ENCODE peak calls at places on chromosomes 7 and 10, in seven cellular contexts. E is keratinocyte; L is AG04450; T is uterus; K is body of pancreas; S is CD8-positive, alpha-beta T cell; I is heart left ventricle. A is an unnamed sample.

GRCh38 chr7:106618480-106618879 is 42.5 kb downstream of the CCDC71L start:
- DNase-seq in E (no peak), L (no peak), T (no peak), K (no peak), S (no peak), I (no peak), A (no peak)

GRCh38 chr7:68676789-68677535 is 921.3 kb upstream of the AUTS2 start:
- DNase-seq in E (no peak), L (no peak), T (no peak), K (no peak), S (no peak), I (no peak), A (no peak)

GRCh38 chr7:54969190-54969967 is 49.4 kb upstream of the EGFR start:
- DNase-seq in E (no peak), L (no peak), T (no peak), K (no peak), S (no peak), I (no peak), A (no peak)

GRCh38 chr10:59873924-59874323 is 32.4 kb downstream of the CCDC6 start:
- DNase-seq in E (no peak), L (no peak), T (no peak), K (no peak), S (no peak), I (no peak), A (no peak)

GRCh38 chr7:64558323-64558705 is 4.6 kb downstream of the ZNF680 start:
- DNase-seq in E (no peak), L (no peak), T (no peak), K (no peak), S (no peak), I (no peak), A (no peak)

GRCh38 chr10:110783509-110784103 is 88.1 kb upstream of the PDCD4 start:
- DNase-seq in E (no peak), L (no peak), T (no peak), K (no peak), S (peak; percentile 77), I (no peak), A (no peak)

GRCh38 chr10:69409968-69410367 is 6.8 kb downstream of the TACR2 start:
- DNase-seq in E (no peak), L (no peak), T (peak; percentile 60), K (no peak), S (no peak), I (peak; percentile 65), A (peak; percentile 80)

GRCh38 chr10:70122742-70123141 is 9.9 kb downstream of the AIFM2 start:
- DNase-seq in E (no peak), L (no peak), T (no peak), K (no peak), S (no peak), I (no peak), A (no peak)

GRCh38 chr10:98404571-98405396 is 10.2 kb downstream of the PYROXD2 start:
- DNase-seq in E (no peak), L (no peak), T (no peak), K (no peak), S (no peak), I (no peak), A (no peak)

GRCh38 chr10:11012476-11012875 is 5.2 kb upstream of the CELF2 start:
- DNase-seq in E (no peak), L (no peak), T (no peak), K (no peak), S (no peak), I (no peak), A (no peak)

GRCh38 chr7:14858410-14858809 is 44.1 kb downstream of the DGKB start:
- DNase-seq in E (no peak), L (no peak), T (no peak), K (no peak), S (no peak), I (no peak), A (no peak)

GRCh38 chr10:122388287-122388997 is 13.9 kb downstream of the PLEKHA1 start:
- DNase-seq in E (no peak), L (no peak), T (no peak), K (no peak), S (no peak), I (no peak), A (no peak)

GRCh38 chr7:123548406-123548805 is 9.2 kb downstream of the NDUFA5 start:
- DNase-seq in E (no peak), L (no peak), T (no peak), K (no peak), S (no peak), I (no peak), A (no peak)

GRCh38 chr7:36546331-36546730 is 156.7 kb downstream of the ANLN start:
- DNase-seq in E (no peak), L (no peak), T (no peak), K (no peak), S (no peak), I (no peak), A (no peak)

GRCh38 chr7:27131390-27131819 is 848 bp upstream of the HOXA4 start:
- DNase-seq in E (no peak), L (no peak), T (no peak), K (no peak), S (no peak), I (no peak), A (no peak)
- H3K27ac ChIP-seq in E (peak overlapping the region; percentile 90), L (no peak overlapping the region), T (peak overlapping the region; percentile 82), K (no peak overlapping the region), S (peak overlapping the region; percentile 58), I (no peak overlapping the region), A (peak overlapping the region; percentile 82)

GRCh38 chr10:124083740-124084397 is 9.5 kb downstream of the CHST15 start:
- DNase-seq in E (no peak), L (no peak), T (no peak), K (no peak), S (no peak), I (no peak), A (no peak)

GRCh38 chr10:124085680-124086079 is 7.7 kb downstream of the CHST15 start:
- DNase-seq in E (no peak), L (no peak), T (no peak), K (no peak), S (no peak), I (no peak), A (no peak)

GRCh38 chr10:124083047-124083739 is 10.2 kb downstream of the CHST15 start:
- DNase-seq in E (no peak), L (no peak), T (no peak), K (no peak), S (no peak), I (no peak), A (no peak)

GRCh38 chr10:124086097-124086710 is 7.2 kb downstream of the CHST15 start:
- DNase-seq in E (no peak), L (no peak), T (no peak), K (no peak), S (no peak), I (no peak), A (no peak)

DNA sequence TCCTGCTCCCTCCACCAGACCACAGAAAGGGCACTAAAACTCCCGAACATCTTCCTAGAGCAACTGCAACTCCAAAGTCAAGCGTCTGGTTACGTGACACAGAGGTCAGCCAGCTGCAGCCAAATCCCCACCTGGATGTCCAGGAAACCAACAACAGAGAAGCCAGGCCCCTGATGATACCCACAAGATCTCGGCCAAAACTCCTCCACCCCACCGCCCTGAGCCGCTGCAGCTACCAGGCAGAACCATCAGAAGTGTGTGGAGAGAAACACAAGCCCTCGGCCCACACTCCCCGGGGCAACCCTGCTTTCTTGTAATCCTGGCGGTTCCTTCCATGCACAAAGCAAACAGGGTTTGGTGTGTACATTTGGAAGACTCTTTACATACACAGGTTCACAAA is 8.7 kb downstream of the CHST15 start:
- DNase-seq in E (no peak), L (no peak), T (no peak), K (no peak), S (no peak), I (no peak), A (no peak)
- H3K27me3 ChIP-seq in E (no peaks in the 10 kb centered on the region), L (peaks cover 13% of the 10 kb centered on the region), T (no peaks in the 10 kb centered on the region), K (no peaks in the 10 kb centered on the region), S (no peaks in the 10 kb centered on the region), I (no peaks in the 10 kb centered on the region), A (no peaks in the 10 kb centered on the region)

DNA sequence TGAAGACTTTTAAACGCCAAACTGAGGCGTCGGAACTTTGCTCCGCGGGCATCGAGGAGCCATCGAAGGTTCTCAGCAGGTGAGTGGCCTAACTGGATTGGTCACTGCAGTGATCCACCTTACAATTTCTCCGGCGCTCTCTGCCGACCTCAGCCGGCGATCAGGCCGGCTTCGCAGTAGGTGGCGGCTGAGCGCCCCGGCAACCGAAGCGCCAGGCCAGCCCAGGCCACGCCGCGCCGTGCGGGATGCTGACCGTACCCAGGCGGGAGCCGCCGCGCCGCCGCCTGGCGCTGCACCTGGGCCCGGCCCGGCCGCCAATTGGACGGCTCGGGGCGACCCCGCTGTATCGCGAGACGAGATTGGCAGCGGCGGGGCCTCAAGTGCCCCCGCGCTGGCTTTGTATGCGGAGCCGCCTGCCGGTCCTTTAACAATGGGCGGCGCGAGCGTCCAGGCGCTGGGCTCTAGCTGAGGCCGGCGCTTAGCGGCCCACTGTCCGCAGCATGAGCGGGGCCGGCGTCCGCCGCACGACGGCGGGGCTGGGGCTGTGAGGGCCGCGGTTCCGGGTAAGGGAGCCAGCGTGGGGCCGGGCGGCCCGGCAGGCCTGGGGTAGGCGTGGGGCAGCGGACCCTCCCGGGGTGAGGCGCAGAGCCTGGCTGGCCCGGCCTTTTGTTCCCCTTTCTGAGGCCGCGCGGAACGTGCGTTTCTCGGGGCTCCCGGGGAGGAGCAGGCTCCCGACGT is at the start of gene CCNJ:
- DNase-seq in E (no peak), L (peak; percentile 68), T (peak; percentile 83), K (peak; percentile 86), S (peak; percentile 83), I (peak; percentile 90), A (peak; percentile 91)
- TF ChIP-seq CTCF in E (no peak), L (no peak), T (peak; percentile 32), K (peak; percentile 16), S (no peak), I (peak; percentile 16), A (peak; percentile 20)

GRCh38 chr10:63366933-63367332 is 98.8 kb downstream of the JMJD1C start:
- DNase-seq in E (no peak), L (no peak), T (no peak), K (no peak), S (no peak), I (no peak), A (no peak)
- H3K27ac ChIP-seq in E (no peak overlapping the region), L (no peak overlapping the region), T (no peak overlapping the region), K (no peak overlapping the region), S (no peak overlapping the region), I (no peak overlapping the region), A (no peak overlapping the region)

DNA sequence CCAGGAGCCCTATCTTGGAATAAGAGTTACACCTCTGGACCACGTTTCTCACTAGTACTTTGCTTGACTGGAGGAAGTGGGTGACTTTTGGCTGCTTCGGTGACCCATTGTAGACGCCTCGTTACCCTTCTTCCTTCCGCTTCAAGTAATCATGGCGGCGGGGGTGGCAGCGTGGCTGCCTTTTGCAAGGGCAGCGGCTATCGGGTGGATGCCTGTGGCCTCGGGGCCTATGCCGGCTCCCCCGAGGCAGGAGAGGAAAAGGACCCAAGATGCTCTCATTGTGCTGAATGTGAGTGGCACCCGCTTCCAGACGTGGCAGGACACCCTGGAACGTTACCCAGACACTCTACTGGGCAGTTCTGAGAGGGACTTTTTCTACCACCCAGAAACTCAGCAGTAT is 1.5 kb downstream of the KCND2 start:
- DNase-seq in E (no peak), L (no peak), T (no peak), K (no peak), S (no peak), I (no peak), A (no peak)
- H3K27me3 ChIP-seq in E (peaks cover 24% of the 10 kb centered on the region), L (peaks cover 14% of the 10 kb centered on the region), T (no peaks in the 10 kb centered on the region), K (no peaks in the 10 kb centered on the region), S (no peaks in the 10 kb centered on the region), I (peaks cover 25% of the 10 kb centered on the region), A (no peaks in the 10 kb centered on the region)